ENCODE peak calls at places on chromosomes 6 and 20, in ten cellular contexts. U is cardiac muscle cell; W is NCI-H524; K is non-pigmented ciliary epithelial cell; O is GDM1; T is pulmonary artery endothelial cell; C is activated gamma-delta T cell treated with Interleukin-2 at 50 U/mL for 16 hours; S is left cardiac atrium; I is effector memory CD4-positive, alpha-beta T cell; N is T-helper 2 cell. H is an unnamed sample.

GRCh38 chr6:134870677-134871498 is 79.0 kb downstream of the ALDH8A1 start:
- DNase-seq in U (peak), W (no peak), K (no peak), O (no peak), T (no peak), C (no peak), S (no peak), I (no peak), N (no peak), H (no peak)

GRCh38 chr6:170443151-170443662 is 109.9 kb downstream of the PSMB1 start:
- DNase-seq in U (no peak), W (no peak), K (no peak), O (no peak), T (no peak), C (no peak), S (no peak), I (no peak), N (no peak), H (no peak)

GRCh38 chr6:113936093-113936934 is 34.6 kb downstream of the HDAC2 start:
- DNase-seq in U (peak), W (peak), K (peak), O (no peak), T (peak), C (no peak), S (no peak), I (no peak), N (no peak), H (no peak)

GRCh38 chr6:131924881-131925474 is 26.2 kb downstream of the CCN2 start:
- DNase-seq in U (peak), W (peak), K (no peak), O (peak), T (no peak), C (no peak), S (no peak), I (no peak), N (no peak), H (no peak)

GRCh38 chr6:105359419-105360366 is 43.2 kb downstream of the PREP start:
- DNase-seq in U (peak), W (peak), K (peak), O (no peak), T (peak), C (no peak), S (no peak), I (no peak), N (no peak), H (no peak)

GRCh38 chr6:149246691-149247384 is 70.7 kb upstream of the TAB2 start:
- DNase-seq in U (no peak), W (no peak), K (no peak), O (no peak), T (no peak), C (no peak), S (no peak), I (no peak), N (no peak), H (no peak)

GRCh38 chr6:15384901-15385300 is 139.0 kb downstream of the JARID2 start:
- DNase-seq in U (no peak), W (no peak), K (no peak), O (no peak), T (no peak), C (no peak), S (no peak), I (no peak), N (no peak), H (no peak)

GRCh38 chr20:10649817-10650200 is 24.0 kb downstream of the JAG1 start:
- DNase-seq in U (no peak), W (no peak), K (no peak), O (no peak), T (no peak), C (no peak), S (peak), I (no peak), N (no peak), H (no peak)

GRCh38 chr20:34475979-34476736 is 40.1 kb upstream of the DYNLRB1 start:
- DNase-seq in U (peak), W (peak), K (no peak), O (no peak), T (no peak), C (peak), S (peak), I (no peak), N (no peak), H (no peak)

GRCh38 chr6:13068558-13069210 is 259.7 kb downstream of the TBC1D7 start:
- DNase-seq in U (no peak), W (no peak), K (no peak), O (peak), T (peak), C (no peak), S (no peak), I (no peak), N (no peak), H (no peak)

GRCh38 chr6:42251500-42251899 is 33.8 kb upstream of the MRPS10 start:
- DNase-seq in U (no peak), W (no peak), K (no peak), O (no peak), T (no peak), C (no peak), S (no peak), I (no peak), N (no peak), H (no peak)

GRCh38 chr6:45432944-45433343 is 55.2 kb upstream of the SUPT3H start:
- DNase-seq in U (peak), W (no peak), K (no peak), O (no peak), T (peak), C (no peak), S (no peak), I (no peak), N (no peak), H (no peak)

GRCh38 chr20:10876558-10876957 is 202.8 kb upstream of the JAG1 start:
- DNase-seq in U (peak), W (no peak), K (no peak), O (no peak), T (no peak), C (no peak), S (no peak), I (no peak), N (no peak), H (no peak)

GRCh38 chr6:29887330-29887818 is 55.0 kb upstream of the HLA-A start:
- DNase-seq in U (peak), W (no peak), K (no peak), O (no peak), T (no peak), C (peak), S (peak), I (peak), N (peak), H (no peak)

GRCh38 chr6:103080497-103080896 is 1687.0 kb downstream of the GRIK2 start:
- DNase-seq in U (no peak), W (no peak), K (no peak), O (no peak), T (no peak), C (no peak), S (no peak), I (no peak), N (no peak), H (no peak)

GRCh38 chr6:106591111-106591825 is 38.0 kb downstream of the RTN4IP1 start:
- DNase-seq in U (peak), W (no peak), K (peak), O (no peak), T (no peak), C (no peak), S (no peak), I (no peak), N (no peak), H (no peak)

GRCh38 chr20:54044156-54044555 is 26.2 kb downstream of the BCAS1 start:
- DNase-seq in U (peak), W (no peak), K (no peak), O (no peak), T (no peak), C (no peak), S (no peak), I (no peak), N (no peak), H (no peak)

GRCh38 chr6:45640081-45640491 is 262.4 kb upstream of the SUPT3H start:
- DNase-seq in U (peak), W (no peak), K (no peak), O (no peak), T (no peak), C (no peak), S (no peak), I (no peak), N (no peak), H (no peak)

GRCh38 chr6:53112404-53112803 is 36.2 kb downstream of the GCM1 start:
- DNase-seq in U (no peak), W (no peak), K (no peak), O (no peak), T (no peak), C (no peak), S (no peak), I (no peak), N (no peak), H (peak)

GRCh38 chr20:41309817-41310216 is 7.7 kb downstream of the ZHX3 start:
- DNase-seq in U (peak), W (no peak), K (no peak), O (no peak), T (no peak), C (no peak), S (no peak), I (no peak), N (no peak), H (no peak)

GRCh38 chr6:125930810-125931418 is 25.7 kb upstream of the HINT3 start:
- DNase-seq in U (no peak), W (no peak), K (no peak), O (no peak), T (no peak), C (no peak), S (no peak), I (no peak), N (no peak), H (no peak)

GRCh38 chr6:41470341-41471063 is 75.7 kb upstream of the FOXP4 start:
- DNase-seq in U (peak), W (no peak), K (no peak), O (no peak), T (no peak), C (no peak), S (peak), I (no peak), N (no peak), H (no peak)

GRCh38 chr6:16335176-16335575 is 96.8 kb downstream of the GMPR start:
- DNase-seq in U (no peak), W (no peak), K (no peak), O (no peak), T (no peak), C (no peak), S (no peak), I (no peak), N (no peak), H (no peak)

GRCh38 chr6:143877584-143878271 is 13.5 kb downstream of the ZC2HC1B start:
- DNase-seq in U (no peak), W (no peak), K (no peak), O (no peak), T (no peak), C (no peak), S (no peak), I (no peak), N (no peak), H (no peak)

GRCh38 chr20:37525810-37526209 is 1.9 kb downstream of the BLCAP start:
- DNase-seq in U (no peak), W (no peak), K (no peak), O (no peak), T (no peak), C (no peak), S (no peak), I (no peak), N (no peak), H (no peak)

GRCh38 chr6:138237463-138237862 is 19.2 kb upstream of the PBOV1 start:
- DNase-seq in U (no peak), W (no peak), K (no peak), O (no peak), T (no peak), C (no peak), S (no peak), I (no peak), N (no peak), H (no peak)

GRCh38 chr20:37926612-37927011 is 23.7 kb downstream of the VSTM2L start:
- DNase-seq in U (no peak), W (no peak), K (no peak), O (no peak), T (no peak), C (no peak), S (no peak), I (no peak), N (no peak), H (no peak)

GRCh38 chr6:104472245-104472644 is 387.5 kb downstream of the HACE1 start:
- DNase-seq in U (no peak), W (no peak), K (no peak), O (no peak), T (no peak), C (no peak), S (no peak), I (no peak), N (no peak), H (no peak)

GRCh38 chr20:38863024-38863851 is 57.7 kb downstream of the PPP1R16B start:
- DNase-seq in U (no peak), W (no peak), K (no peak), O (no peak), T (no peak), C (peak), S (no peak), I (peak), N (no peak), H (peak)

GRCh38 chr6:97626586-97627441 is 343.8 kb upstream of the MMS22L start:
- DNase-seq in U (no peak), W (peak), K (no peak), O (no peak), T (no peak), C (no peak), S (peak), I (no peak), N (no peak), H (no peak)

GRCh38 chr20:4045741-4046140 is 30.4 kb upstream of the RNF24 start:
- DNase-seq in U (peak), W (no peak), K (no peak), O (no peak), T (no peak), C (no peak), S (no peak), I (no peak), N (no peak), H (no peak)

GRCh38 chr20:5024103-5024502 is 22.8 kb upstream of the SLC23A2 start:
- DNase-seq in U (peak), W (no peak), K (no peak), O (no peak), T (no peak), C (no peak), S (no peak), I (no peak), N (no peak), H (no peak)

GRCh38 chr20:25310921-25311728 is 63.2 kb downstream of the PYGB start:
- DNase-seq in U (peak), W (no peak), K (peak), O (no peak), T (no peak), C (no peak), S (no peak), I (no peak), N (no peak), H (no peak)

GRCh38 chr6:113644861-113645575 is 212.1 kb upstream of the MARCKS start:
- DNase-seq in U (peak), W (no peak), K (peak), O (no peak), T (no peak), C (no peak), S (no peak), I (no peak), N (no peak), H (no peak)